ENCODE peak calls at places on chromosomes 16 and 17, in ten cellular contexts. One of them, this sample, is unnamed.

GRCh38 chr17:75460295-75460694 is 3.9 kb downstream of the TMEM94 start:
- DNase-seq in activated CD8-positive, alpha-beta memory T cell treated with anti-CD3 and anti-CD28 coated beads for 1 hour: no peak
- DNase-seq in body of pancreas: no peak
- DNase-seq in amniotic stem cell: no peak
- DNase-seq in AG10803: no peak
- DNase-seq in mesendoderm: no peak
- DNase-seq in GM19239: no peak
- DNase-seq in Caco-2: peak; percentile 21
- DNase-seq in HTR-8/SVneo: no peak
- DNase-seq in fibroblast of lung: no peak
- DNase-seq in this sample: no peak

GRCh38 chr17:79993390-79994221 is 42.1 kb downstream of the TBC1D16 start:
- DNase-seq in activated CD8-positive, alpha-beta memory T cell treated with anti-CD3 and anti-CD28 coated beads for 1 hour: no peak
- DNase-seq in body of pancreas: peak; percentile 77
- DNase-seq in amniotic stem cell: peak; percentile 37
- DNase-seq in AG10803: peak; percentile 90
- DNase-seq in mesendoderm: peak; percentile 96
- DNase-seq in GM19239: no peak
- DNase-seq in Caco-2: peak; percentile 98
- DNase-seq in HTR-8/SVneo: no peak
- DNase-seq in fibroblast of lung: peak; percentile 98
- DNase-seq in this sample: peak; percentile 64

GRCh38 chr17:4968166-4968915 is 724 bp upstream of the SPAG7 start:
- DNase-seq in activated CD8-positive, alpha-beta memory T cell treated with anti-CD3 and anti-CD28 coated beads for 1 hour: no peak
- DNase-seq in body of pancreas: no peak
- DNase-seq in amniotic stem cell: peak; percentile 11
- DNase-seq in AG10803: no peak
- DNase-seq in mesendoderm: peak; percentile 69
- DNase-seq in GM19239: no peak
- DNase-seq in Caco-2: peak; percentile 22
- DNase-seq in HTR-8/SVneo: no peak
- DNase-seq in fibroblast of lung: no peak
- DNase-seq in this sample: no peak

GRCh38 chr17:8867361-8867981 is at the start of gene PIK3R6:
- DNase-seq in activated CD8-positive, alpha-beta memory T cell treated with anti-CD3 and anti-CD28 coated beads for 1 hour: no peak
- DNase-seq in body of pancreas: no peak
- DNase-seq in amniotic stem cell: no peak
- DNase-seq in AG10803: no peak
- DNase-seq in mesendoderm: no peak
- DNase-seq in GM19239: peak; percentile 42
- DNase-seq in Caco-2: no peak
- DNase-seq in HTR-8/SVneo: no peak
- DNase-seq in fibroblast of lung: no peak
- DNase-seq in this sample: no peak

GRCh38 chr17:79608729-79609039 is 2.2 kb downstream of the RBFOX3 start:
- DNase-seq in activated CD8-positive, alpha-beta memory T cell treated with anti-CD3 and anti-CD28 coated beads for 1 hour: no peak
- DNase-seq in body of pancreas: no peak
- DNase-seq in amniotic stem cell: no peak
- DNase-seq in AG10803: no peak
- DNase-seq in mesendoderm: no peak
- DNase-seq in GM19239: no peak
- DNase-seq in Caco-2: no peak
- DNase-seq in HTR-8/SVneo: no peak
- DNase-seq in fibroblast of lung: no peak
- DNase-seq in this sample: no peak

GRCh38 chr17:31269597-31269996 is 27.4 kb downstream of the OMG start:
- DNase-seq in activated CD8-positive, alpha-beta memory T cell treated with anti-CD3 and anti-CD28 coated beads for 1 hour: no peak
- DNase-seq in body of pancreas: peak; percentile 3
- DNase-seq in amniotic stem cell: peak; percentile 55
- DNase-seq in AG10803: peak; percentile 100
- DNase-seq in mesendoderm: peak; percentile 96
- DNase-seq in GM19239: no peak
- DNase-seq in Caco-2: peak; percentile 53
- DNase-seq in HTR-8/SVneo: peak; percentile 88
- DNase-seq in fibroblast of lung: peak; percentile 98
- DNase-seq in this sample: peak; percentile 67

GRCh38 chr16:2244926-2245795 is 6.2 kb downstream of the ECI1 start:
- DNase-seq in activated CD8-positive, alpha-beta memory T cell treated with anti-CD3 and anti-CD28 coated beads for 1 hour: no peak
- DNase-seq in body of pancreas: no peak
- DNase-seq in amniotic stem cell: no peak
- DNase-seq in AG10803: no peak
- DNase-seq in mesendoderm: no peak
- DNase-seq in GM19239: no peak
- DNase-seq in Caco-2: no peak
- DNase-seq in HTR-8/SVneo: no peak
- DNase-seq in fibroblast of lung: no peak
- DNase-seq in this sample: no peak

GRCh38 chr17:35052240-35052608 is 11.3 kb downstream of the RFFL start:
- DNase-seq in activated CD8-positive, alpha-beta memory T cell treated with anti-CD3 and anti-CD28 coated beads for 1 hour: no peak
- DNase-seq in body of pancreas: no peak
- DNase-seq in amniotic stem cell: no peak
- DNase-seq in AG10803: peak; percentile 55
- DNase-seq in mesendoderm: no peak
- DNase-seq in GM19239: no peak
- DNase-seq in Caco-2: no peak
- DNase-seq in HTR-8/SVneo: no peak
- DNase-seq in fibroblast of lung: peak; percentile 33
- DNase-seq in this sample: no peak

GRCh38 chr16:52251495-52251894 is 295.4 kb downstream of the TOX3 start:
- DNase-seq in activated CD8-positive, alpha-beta memory T cell treated with anti-CD3 and anti-CD28 coated beads for 1 hour: no peak
- DNase-seq in body of pancreas: no peak
- DNase-seq in amniotic stem cell: no peak
- DNase-seq in AG10803: no peak
- DNase-seq in mesendoderm: no peak
- DNase-seq in GM19239: no peak
- DNase-seq in Caco-2: no peak
- DNase-seq in HTR-8/SVneo: no peak
- DNase-seq in fibroblast of lung: no peak
- DNase-seq in this sample: no peak

GRCh38 chr17:60158751-60159478 is 9.1 kb downstream of the CA4 start:
- DNase-seq in activated CD8-positive, alpha-beta memory T cell treated with anti-CD3 and anti-CD28 coated beads for 1 hour: no peak
- DNase-seq in body of pancreas: no peak
- DNase-seq in amniotic stem cell: no peak
- DNase-seq in AG10803: no peak
- DNase-seq in mesendoderm: no peak
- DNase-seq in GM19239: no peak
- DNase-seq in Caco-2: no peak
- DNase-seq in HTR-8/SVneo: no peak
- DNase-seq in fibroblast of lung: no peak
- DNase-seq in this sample: no peak

GRCh38 chr16:69397821-69398521 is 12.2 kb upstream of the TERF2 start:
- DNase-seq in activated CD8-positive, alpha-beta memory T cell treated with anti-CD3 and anti-CD28 coated beads for 1 hour: no peak
- DNase-seq in body of pancreas: peak; percentile 75
- DNase-seq in amniotic stem cell: peak; percentile 37
- DNase-seq in AG10803: peak; percentile 82
- DNase-seq in mesendoderm: peak; percentile 92
- DNase-seq in GM19239: no peak
- DNase-seq in Caco-2: peak; percentile 79
- DNase-seq in HTR-8/SVneo: peak; percentile 76
- DNase-seq in fibroblast of lung: peak; percentile 82
- DNase-seq in this sample: no peak

GRCh38 chr16:73000907-73001521 is 46.9 kb downstream of the ZFHX3 start:
- DNase-seq in activated CD8-positive, alpha-beta memory T cell treated with anti-CD3 and anti-CD28 coated beads for 1 hour: no peak
- DNase-seq in body of pancreas: no peak
- DNase-seq in amniotic stem cell: no peak
- DNase-seq in AG10803: no peak
- DNase-seq in mesendoderm: no peak
- DNase-seq in GM19239: no peak
- DNase-seq in Caco-2: no peak
- DNase-seq in HTR-8/SVneo: no peak
- DNase-seq in fibroblast of lung: no peak
- DNase-seq in this sample: no peak

GRCh38 chr17:78597923-78598545 is 20.8 kb upstream of the DNAH17 start:
- DNase-seq in activated CD8-positive, alpha-beta memory T cell treated with anti-CD3 and anti-CD28 coated beads for 1 hour: no peak
- DNase-seq in body of pancreas: no peak
- DNase-seq in amniotic stem cell: no peak
- DNase-seq in AG10803: peak; percentile 79
- DNase-seq in mesendoderm: no peak
- DNase-seq in GM19239: no peak
- DNase-seq in Caco-2: no peak
- DNase-seq in HTR-8/SVneo: no peak
- DNase-seq in fibroblast of lung: peak; percentile 39
- DNase-seq in this sample: no peak

GRCh38 chr17:76122411-76123126 is 18.5 kb downstream of the FOXJ1 start:
- DNase-seq in activated CD8-positive, alpha-beta memory T cell treated with anti-CD3 and anti-CD28 coated beads for 1 hour: no peak
- DNase-seq in body of pancreas: no peak
- DNase-seq in amniotic stem cell: no peak
- DNase-seq in AG10803: no peak
- DNase-seq in mesendoderm: no peak
- DNase-seq in GM19239: no peak
- DNase-seq in Caco-2: no peak
- DNase-seq in HTR-8/SVneo: no peak
- DNase-seq in fibroblast of lung: no peak
- DNase-seq in this sample: no peak

GRCh38 chr17:40456396-40456951 is 13.2 kb downstream of the IGFBP4 start:
- DNase-seq in activated CD8-positive, alpha-beta memory T cell treated with anti-CD3 and anti-CD28 coated beads for 1 hour: no peak
- DNase-seq in body of pancreas: no peak
- DNase-seq in amniotic stem cell: no peak
- DNase-seq in AG10803: no peak
- DNase-seq in mesendoderm: no peak
- DNase-seq in GM19239: no peak
- DNase-seq in Caco-2: no peak
- DNase-seq in HTR-8/SVneo: no peak
- DNase-seq in fibroblast of lung: peak; percentile 50
- DNase-seq in this sample: no peak

GRCh38 chr17:8946071-8946470 is 19.4 kb downstream of the PIK3R5 start:
- DNase-seq in activated CD8-positive, alpha-beta memory T cell treated with anti-CD3 and anti-CD28 coated beads for 1 hour: no peak
- DNase-seq in body of pancreas: no peak
- DNase-seq in amniotic stem cell: no peak
- DNase-seq in AG10803: no peak
- DNase-seq in mesendoderm: no peak
- DNase-seq in GM19239: no peak
- DNase-seq in Caco-2: no peak
- DNase-seq in HTR-8/SVneo: no peak
- DNase-seq in fibroblast of lung: no peak
- DNase-seq in this sample: no peak

GRCh38 chr17:76996741-76997694 is 128.8 kb downstream of the MGAT5B start:
- DNase-seq in activated CD8-positive, alpha-beta memory T cell treated with anti-CD3 and anti-CD28 coated beads for 1 hour: no peak
- DNase-seq in body of pancreas: no peak
- DNase-seq in amniotic stem cell: no peak
- DNase-seq in AG10803: no peak
- DNase-seq in mesendoderm: no peak
- DNase-seq in GM19239: no peak
- DNase-seq in Caco-2: no peak
- DNase-seq in HTR-8/SVneo: no peak
- DNase-seq in fibroblast of lung: no peak
- DNase-seq in this sample: no peak

GRCh38 chr17:71472809-71473789 is 647.7 kb upstream of the SOX9 start:
- DNase-seq in activated CD8-positive, alpha-beta memory T cell treated with anti-CD3 and anti-CD28 coated beads for 1 hour: no peak
- DNase-seq in body of pancreas: peak; percentile 48
- DNase-seq in amniotic stem cell: peak; percentile 39
- DNase-seq in AG10803: peak; percentile 70
- DNase-seq in mesendoderm: peak; percentile 81
- DNase-seq in GM19239: peak; percentile 15
- DNase-seq in Caco-2: peak; percentile 57
- DNase-seq in HTR-8/SVneo: peak; percentile 57
- DNase-seq in fibroblast of lung: peak; percentile 78
- DNase-seq in this sample: no peak

GRCh38 chr17:2347805-2348685 is 10.7 kb downstream of the SGSM2 start:
- DNase-seq in activated CD8-positive, alpha-beta memory T cell treated with anti-CD3 and anti-CD28 coated beads for 1 hour: no peak
- DNase-seq in body of pancreas: peak; percentile 65
- DNase-seq in amniotic stem cell: peak; percentile 32
- DNase-seq in AG10803: peak; percentile 89
- DNase-seq in mesendoderm: peak; percentile 99
- DNase-seq in GM19239: no peak
- DNase-seq in Caco-2: peak; percentile 97
- DNase-seq in HTR-8/SVneo: peak; percentile 88
- DNase-seq in fibroblast of lung: peak; percentile 86
- DNase-seq in this sample: peak; percentile 68

GRCh38 chr16:12611006-12611477 is 192.6 kb downstream of the CPPED1 start:
- DNase-seq in activated CD8-positive, alpha-beta memory T cell treated with anti-CD3 and anti-CD28 coated beads for 1 hour: no peak
- DNase-seq in body of pancreas: no peak
- DNase-seq in amniotic stem cell: no peak
- DNase-seq in AG10803: no peak
- DNase-seq in mesendoderm: peak; percentile 71
- DNase-seq in GM19239: no peak
- DNase-seq in Caco-2: no peak
- DNase-seq in HTR-8/SVneo: no peak
- DNase-seq in fibroblast of lung: no peak
- DNase-seq in this sample: no peak

GRCh38 chr16:70715113-70715711 is 29.4 kb upstream of the MTSS2 start:
- DNase-seq in activated CD8-positive, alpha-beta memory T cell treated with anti-CD3 and anti-CD28 coated beads for 1 hour: no peak
- DNase-seq in body of pancreas: peak; percentile 83
- DNase-seq in amniotic stem cell: peak; percentile 90
- DNase-seq in AG10803: peak; percentile 99
- DNase-seq in mesendoderm: peak; percentile 69
- DNase-seq in GM19239: no peak
- DNase-seq in Caco-2: no peak
- DNase-seq in HTR-8/SVneo: peak; percentile 98
- DNase-seq in fibroblast of lung: peak; percentile 99
- DNase-seq in this sample: peak; percentile 93

GRCh38 chr17:79049821-79050220 is 24.8 kb upstream of the ENGASE start:
- DNase-seq in activated CD8-positive, alpha-beta memory T cell treated with anti-CD3 and anti-CD28 coated beads for 1 hour: no peak
- DNase-seq in body of pancreas: no peak
- DNase-seq in amniotic stem cell: no peak
- DNase-seq in AG10803: no peak
- DNase-seq in mesendoderm: no peak
- DNase-seq in GM19239: no peak
- DNase-seq in Caco-2: no peak
- DNase-seq in HTR-8/SVneo: no peak
- DNase-seq in fibroblast of lung: no peak
- DNase-seq in this sample: no peak

GRCh38 chr16:19431636-19432340 is 14.1 kb downstream of the TMC5 start:
- DNase-seq in activated CD8-positive, alpha-beta memory T cell treated with anti-CD3 and anti-CD28 coated beads for 1 hour: no peak
- DNase-seq in body of pancreas: no peak
- DNase-seq in amniotic stem cell: no peak
- DNase-seq in AG10803: no peak
- DNase-seq in mesendoderm: no peak
- DNase-seq in GM19239: no peak
- DNase-seq in Caco-2: no peak
- DNase-seq in HTR-8/SVneo: no peak
- DNase-seq in fibroblast of lung: no peak
- DNase-seq in this sample: no peak

GRCh38 chr16:228151-228855 is 946 bp downstream of the LUC7L start:
- DNase-seq in activated CD8-positive, alpha-beta memory T cell treated with anti-CD3 and anti-CD28 coated beads for 1 hour: no peak
- DNase-seq in body of pancreas: no peak
- DNase-seq in amniotic stem cell: no peak
- DNase-seq in AG10803: no peak
- DNase-seq in mesendoderm: peak; percentile 50
- DNase-seq in GM19239: no peak
- DNase-seq in Caco-2: no peak
- DNase-seq in HTR-8/SVneo: no peak
- DNase-seq in fibroblast of lung: no peak
- DNase-seq in this sample: no peak

GRCh38 chr16:83356266-83356665 is 451.5 kb upstream of the HSBP1 start:
- DNase-seq in activated CD8-positive, alpha-beta memory T cell treated with anti-CD3 and anti-CD28 coated beads for 1 hour: no peak
- DNase-seq in body of pancreas: peak; percentile 15
- DNase-seq in amniotic stem cell: peak; percentile 60
- DNase-seq in AG10803: peak; percentile 65
- DNase-seq in mesendoderm: peak; percentile 74
- DNase-seq in GM19239: peak; percentile 24
- DNase-seq in Caco-2: peak; percentile 64
- DNase-seq in HTR-8/SVneo: peak; percentile 70
- DNase-seq in fibroblast of lung: peak; percentile 61
- DNase-seq in this sample: no peak

GRCh38 chr17:81468111-81468764 is 44.4 kb downstream of the ACTG1 start:
- DNase-seq in activated CD8-positive, alpha-beta memory T cell treated with anti-CD3 and anti-CD28 coated beads for 1 hour: no peak
- DNase-seq in body of pancreas: no peak
- DNase-seq in amniotic stem cell: no peak
- DNase-seq in AG10803: no peak
- DNase-seq in mesendoderm: no peak
- DNase-seq in GM19239: no peak
- DNase-seq in Caco-2: no peak
- DNase-seq in HTR-8/SVneo: no peak
- DNase-seq in fibroblast of lung: no peak
- DNase-seq in this sample: no peak